ENCODE peak calls at places on chromosomes 7 and 10, in five cellular contexts. Q is COR-L47, H is NCI-H345, M is osteocyte, R is NCI-H2171 treated with DMSO at 0.1 percent for 48 hours. J is an unnamed sample.

GRCh38 chr7:141674702-141675101 is 27.3 kb downstream of the DENND11 start:
- DNase-seq in M (no peak), H (no peak), R (no peak), Q (no peak), J (no peak)

GRCh38 chr10:57657164-57657765 is 610.4 kb downstream of the IPMK start:
- DNase-seq in Q (peak), H (peak), M (no peak), R (peak), J (peak)

GRCh38 chr7:69105981-69106380 is 492.3 kb upstream of the AUTS2 start:
- DNase-seq in Q (no peak), M (no peak), R (no peak), H (no peak), J (no peak)

GRCh38 chr10:128922619-128923018 is 544.4 kb upstream of the MGMT start:
- DNase-seq in Q (no peak), M (no peak), R (no peak), H (no peak), J (no peak)

GRCh38 chr10:108852211-108852610 is 1071.1 kb downstream of the XPNPEP1 start:
- DNase-seq in M (no peak), H (no peak), Q (no peak), R (no peak), J (no peak)

GRCh38 chr7:98713411-98713810 is 96.3 kb downstream of the NPTX2 start:
- DNase-seq in R (no peak), M (no peak), Q (no peak), H (no peak), J (no peak)

GRCh38 chr7:5591547-5591899 is 167.9 kb upstream of the TNRC18 start:
- DNase-seq in R (no peak), M (peak), Q (no peak), H (no peak), J (no peak)

GRCh38 chr10:34666008-34666700 is 148.9 kb downstream of the PARD3 start:
- DNase-seq in Q (no peak), R (peak), M (no peak), H (no peak), J (no peak)

GRCh38 chr7:43869898-43870240 is 552 bp upstream of the MRPS24 start:
- DNase-seq in H (no peak), R (no peak), Q (no peak), M (no peak), J (no peak)

GRCh38 chr10:1424648-1425047 is 312.7 kb downstream of the ADARB2 start:
- DNase-seq in H (no peak), Q (no peak), M (peak), R (peak), J (no peak)

GRCh38 chr10:60937784-60938654 is 6.0 kb downstream of the RHOBTB1 start:
- DNase-seq in R (no peak), H (no peak), Q (no peak), M (no peak), J (no peak)